ENCODE peak calls at places on chromosomes 11 and 22, in four cellular contexts. N is uterus, H is aorta, J is pancreas. R is an unnamed sample. For H3K4me1, the result is how much of the 10 kb centered on the place peaks cover.

GRCh38 chr11:1204381-1205101 is 18.3 kb upstream of the MUC5B start:
- DNase-seq in J (peak), H (peak), N (no peak), R (no peak)

GRCh38 chr11:125262194-125262824 is 97.8 kb downstream of the PKNOX2 start:
- DNase-seq in J (no peak), H (no peak), N (no peak), R (no peak)

GRCh38 chr22:22386602-22387385 is 121.7 kb downstream of the ZNF280B start:
- DNase-seq in J (no peak), H (no peak), N (no peak), R (no peak)

GRCh38 chr11:86172894-86173293 is 71.7 kb upstream of the EED start:
- DNase-seq in J (no peak), N (no peak), H (no peak), R (no peak)

GRCh38 chr22:20015971-20016733 is 471 bp downstream of the ARVCF start:
- DNase-seq in J (peak), H (peak), N (peak), R (no peak)

GRCh38 chr22:46614070-46614931 is 5.9 kb upstream of the GRAMD4 start:
- DNase-seq in N (no peak), H (no peak), J (no peak), R (no peak)

GRCh38 chr11:15346907-15347306 is 232.2 kb downstream of the INSC start:
- DNase-seq in N (no peak), J (no peak), H (no peak), R (no peak)

GRCh38 chr11:61731956-61732675 is 20.3 kb upstream of the MYRF start:
- DNase-seq in H (no peak), J (no peak), N (no peak), R (no peak)

GRCh38 chr11:206516-207212 is 535 bp downstream of the BET1L start:
- DNase-seq in J (peak), N (peak), H (peak), R (no peak)

GRCh38 chr11:125952973-125953372 is 7.1 kb downstream of the VSIG10L2 start:
- DNase-seq in J (peak), H (no peak), N (peak), R (no peak)

GRCh38 chr22:48301908-48302307 is 1525.8 kb downstream of the BRD1 start:
- DNase-seq in N (no peak), J (no peak), H (no peak), R (no peak)

GRCh38 chr11:69642549-69642912 is 1.6 kb downstream of the CCND1 start:
- DNase-seq in N (no peak), J (no peak), H (no peak), R (no peak)

GRCh38 chr11:120023120-120023519 is 114.8 kb downstream of the TRIM29 start:
- DNase-seq in N (no peak), J (no peak), H (no peak), R (no peak)

GRCh38 chr11:19959697-19960096 is 200.6 kb downstream of the DBX1 start:
- DNase-seq in J (no peak), N (no peak), H (no peak), R (no peak)

GRCh38 chr22:21026783-21027692 is 5.3 kb downstream of the SLC7A4 start:
- DNase-seq in H (no peak), J (no peak), N (no peak), R (no peak)

GRCh38 chr11:90294091-90294490 is 71.2 kb upstream of the CHORDC1 start:
- DNase-seq in J (no peak), N (no peak), H (no peak), R (no peak)

GRCh38 chr11:117180661-117181585 is 2.4 kb downstream of the SIDT2 start:
- DNase-seq in J (peak), H (peak), N (peak), R (peak)

GRCh38 chr11:43269229-43269928 is 42.4 kb upstream of the API5 start:
- DNase-seq in H (no peak), N (no peak), J (no peak), R (no peak)

GRCh38 chr22:47600281-47600680 is 837.8 kb downstream of the TBC1D22A start:
- DNase-seq in H (no peak), N (no peak), J (no peak), R (no peak)

GRCh38 chr11:76802621-76803020 is 19.5 kb downstream of the TSKU start:
- DNase-seq in J (no peak), H (no peak), N (no peak), R (no peak)

GRCh38 chr11:31809857-31810778 is 1.0 kb downstream of the PAX6 start:
- DNase-seq in N (no peak), H (no peak), J (peak), R (no peak)

GRCh38 chr22:49730656-49731055 is 97.0 kb downstream of the BRD1 start:
- DNase-seq in H (no peak), N (no peak), J (no peak), R (no peak)

GRCh38 chr11:28539239-28540025 is 431.2 kb downstream of the METTL15 start:
- DNase-seq in J (no peak), N (no peak), H (no peak), R (no peak)

GRCh38 chr11:111357150-111358037 is 21.7 kb downstream of the POU2AF1 start:
- DNase-seq in H (no peak), J (no peak), N (no peak), R (no peak)

GRCh38 chr11:62461740-62462522 is 43.1 kb downstream of the SCGB1A1 start:
- DNase-seq in J (no peak), H (no peak), N (no peak), R (no peak)

GRCh38 chr11:62024975-62025374 is 57.5 kb upstream of the FTH1 start:
- DNase-seq in N (no peak), J (no peak), H (no peak), R (no peak)

GRCh38 chr11:73139476-73140198 is 2.5 kb downstream of the FCHSD2 start:
- DNase-seq in H (no peak), N (no peak), J (no peak), R (no peak)
- H3K4me1 ChIP-seq in H (under half), N (under half), J (under half), R (under half)

GRCh38 chr11:12163181-12163841 is 52.9 kb downstream of the MICAL2 start:
- DNase-seq in H (peak), J (no peak), N (peak), R (no peak)

GRCh38 chr11:12161137-12161536 is 50.7 kb downstream of the MICAL2 start:
- DNase-seq in H (no peak), J (no peak), N (peak), R (no peak)

GRCh38 chr11:12161603-12162350 is 51.4 kb downstream of the MICAL2 start:
- DNase-seq in J (no peak), N (peak), H (no peak), R (no peak)

GRCh38 chr11:12164061-12165014 is 53.9 kb downstream of the MICAL2 start:
- DNase-seq in N (peak), H (peak), J (no peak), R (no peak)

GRCh38 chr11:12162652-12163051 is 52.3 kb downstream of the MICAL2 start:
- DNase-seq in H (no peak), N (no peak), J (no peak), R (no peak)
- H3K4me1 ChIP-seq in H (under half), N (under half), J (under half), R (under half)

DNA sequence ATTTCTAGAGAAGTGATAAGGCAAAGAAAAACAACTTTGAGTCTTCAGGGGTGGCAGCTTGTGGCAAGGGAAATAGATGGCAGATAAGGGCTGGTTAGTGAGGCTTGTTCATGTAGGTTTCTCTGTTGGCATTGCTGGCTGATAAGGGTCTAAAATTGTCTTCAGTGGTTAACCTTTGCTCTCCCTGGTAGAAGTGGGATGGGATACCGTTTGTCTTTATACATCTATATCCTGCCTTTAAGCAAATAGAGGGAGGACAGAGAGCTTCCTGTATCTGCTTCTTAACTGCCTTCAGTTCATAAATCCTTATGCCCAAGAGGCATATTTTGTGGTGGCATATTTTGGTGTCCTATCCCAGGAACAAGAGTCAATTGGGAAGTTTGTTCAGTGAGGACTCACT is 57.1 kb downstream of the TRAF6 start:
- DNase-seq in N (no peak), J (no peak), H (no peak), R (no peak)
- H3K4me1 ChIP-seq in N (under half), J (under half), H (under half), R (under half)

GRCh38 chr11:59680287-59681154 is 11.7 kb upstream of the PATL1 start:
- DNase-seq in J (peak), N (peak), H (peak), R (peak)
- H3K4me1 ChIP-seq in J (under half), N (under half), H (under half), R (under half)

DNA sequence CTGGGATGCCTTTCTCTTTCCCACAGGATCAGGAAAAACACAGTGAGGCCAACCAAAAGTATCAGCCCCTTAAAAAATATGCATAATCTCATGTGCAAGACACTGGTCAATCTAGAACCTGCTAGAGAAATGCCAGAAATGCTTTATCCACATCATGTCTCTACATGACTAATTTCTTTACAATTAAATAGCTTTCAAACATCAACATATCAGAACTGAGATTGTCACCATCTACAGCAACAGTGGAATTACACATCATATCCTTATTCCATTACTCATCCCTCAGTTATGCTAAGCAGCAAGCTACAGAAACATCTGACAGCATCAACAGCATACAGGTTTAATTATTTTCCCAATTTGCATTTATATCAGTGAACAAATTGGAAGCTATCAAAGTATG is 78.8 kb downstream of the DDIAS start:
- DNase-seq in H (no peak), N (no peak), J (no peak), R (no peak)
- H3K4me1 ChIP-seq in H (under half), N (under half), J (under half), R (under half)